ENCODE peak calls at places on chromosomes 16 and 17, in nine cellular contexts. H is stimulated activated CD4-positive, alpha-beta T cell treated with anti-CD3 and anti-CD28 coated beads, TNF-alpha, amount 100 ng/mL, for 4 hours; O is GM20000; R is globus pallidus; Q is effector memory CD8-positive, alpha-beta T cell; Y is mesothelial cell of epicardium; L is nucleus accumbens; Z is nephron progenitor cell; S is AG09319. V is an unnamed sample.

GRCh38 chr16:11107781-11108465 is 148.1 kb downstream of the SOCS1 start:
- DNase-seq in S (no peak), R (no peak), Z (no peak), O (no peak), Q (no peak), L (no peak), H (no peak), Y (no peak), V (no peak)

GRCh38 chr17:44591223-44591622 is 33.9 kb downstream of the FZD2 start:
- DNase-seq in Y (no peak), S (no peak), Z (no peak), L (no peak), O (no peak), H (no peak), R (no peak), Q (no peak), V (no peak)

GRCh38 chr16:72517154-72517553 is 345.2 kb upstream of the PMFBP1 start:
- DNase-seq in Q (no peak), O (no peak), S (no peak), H (no peak), Z (no peak), Y (no peak), L (no peak), R (no peak), V (no peak)

GRCh38 chr17:60803059-60803458 is 125.4 kb downstream of the BCAS3 start:
- DNase-seq in Y (no peak), Z (no peak), H (no peak), R (no peak), Q (no peak), L (no peak), S (no peak), O (no peak), V (no peak)

GRCh38 chr16:73150790-73151189 is 102.9 kb upstream of the ZFHX3 start:
- DNase-seq in R (no peak), Q (no peak), Z (no peak), O (no peak), S (no peak), Y (no peak), L (no peak), H (no peak), V (no peak)

GRCh38 chr16:50303605-50304466 is 37.5 kb downstream of the ADCY7 start:
- DNase-seq in R (no peak), O (no peak), L (no peak), Z (no peak), Q (no peak), S (no peak), H (no peak), Y (no peak), V (no peak)

GRCh38 chr17:83183150-83183820 is 103.9 kb downstream of the METRNL start:
- DNase-seq in Q (no peak), L (no peak), S (no peak), H (no peak), R (no peak), Z (no peak), Y (no peak), O (no peak), V (no peak)

GRCh38 chr17:58493506-58493905 is 5.3 kb upstream of the HSF5 start:
- DNase-seq in S (no peak), Y (no peak), Z (no peak), O (no peak), H (no peak), R (no peak), Q (no peak), L (no peak), V (no peak)

GRCh38 chr16:83344014-83344413 is 463.8 kb upstream of the HSBP1 start:
- DNase-seq in H (no peak), Z (no peak), L (no peak), Y (no peak), Q (no peak), R (no peak), S (peak), O (no peak), V (no peak)

GRCh38 chr16:53809088-53809951 is 105.4 kb downstream of the FTO start:
- DNase-seq in O (no peak), Y (no peak), Q (no peak), Z (no peak), S (no peak), L (no peak), H (no peak), R (peak), V (no peak)

GRCh38 chr16:50462793-50463507 is 85.2 kb upstream of the NKD1 start:
- DNase-seq in R (no peak), H (no peak), L (no peak), Y (no peak), S (no peak), Q (no peak), O (no peak), Z (no peak), V (no peak)

GRCh38 chr16:56294599-56294998 is 103.3 kb downstream of the GNAO1 start:
- DNase-seq in S (peak), L (no peak), H (no peak), Q (no peak), O (no peak), Y (no peak), Z (no peak), R (no peak), V (no peak)

GRCh38 chr16:15452456-15452855 is 18.1 kb downstream of the BMERB1 start:
- DNase-seq in O (no peak), L (no peak), R (no peak), H (no peak), S (no peak), Q (no peak), Y (no peak), Z (no peak), V (no peak)

GRCh38 chr17:14019186-14019956 is 49.9 kb upstream of the COX10 start:
- DNase-seq in L (no peak), H (no peak), S (no peak), Q (no peak), Z (no peak), R (no peak), O (no peak), Y (no peak), V (no peak)

GRCh38 chr17:65407017-65407416 is 154.4 kb downstream of the AXIN2 start:
- DNase-seq in Y (no peak), L (no peak), O (no peak), Q (no peak), H (no peak), R (no peak), S (no peak), Z (no peak), V (no peak)

GRCh38 chr17:58344047-58344790 is 7.8 kb downstream of the SUPT4H1 start:
- DNase-seq in O (peak), Q (peak), R (no peak), Y (no peak), H (peak), L (no peak), S (no peak), Z (no peak), V (no peak)

GRCh38 chr16:2816751-2817495 is at the start of gene PRSS21:
- DNase-seq in Y (no peak), H (peak), L (no peak), R (no peak), S (no peak), Q (peak), Z (no peak), O (no peak), V (no peak)

GRCh38 chr17:82952019-82952418 is 112.2 kb upstream of the ZNF750 start:
- DNase-seq in Z (no peak), O (no peak), Q (no peak), L (no peak), H (no peak), R (no peak), Y (no peak), S (no peak), V (no peak)

GRCh38 chr17:8649157-8650118 is 18.9 kb upstream of the MYH10 start:
- DNase-seq in R (no peak), Y (no peak), Z (no peak), L (no peak), Q (no peak), H (no peak), S (peak), O (no peak), V (no peak)

GRCh38 chr17:81954131-81955057 is 6.6 kb downstream of the NOTUM start:
- DNase-seq in H (no peak), R (no peak), S (no peak), Z (no peak), Y (no peak), O (no peak), Q (no peak), L (no peak), V (no peak)

GRCh38 chr16:85689285-85689949 is 663 bp upstream of the GINS2 start:
- DNase-seq in R (no peak), H (no peak), L (no peak), Q (no peak), Z (no peak), S (no peak), Y (no peak), O (no peak), V (no peak)

GRCh38 chr17:79925242-79925957 is 86.2 kb upstream of the CBX4 start:
- DNase-seq in Y (no peak), L (peak), S (peak), R (peak), Q (no peak), O (no peak), Z (no peak), H (no peak), V (peak)

V was measured in amygdala.